ENCODE peak calls at places on chromosome 17, in five cellular contexts. H is choroid plexus epithelial cell, A is osteocyte, K is esophagus squamous epithelium, W is left ventricle myocardium inferior. M is an unnamed sample.
A peak's percentile ranks its signal among the peaks of the same experiment; 100 is the strongest.

GRCh38 chr17:61669522-61669921 is 78.5 kb upstream of the NACA2 start:
- DNase-seq in H (no peak), A (no peak), K (no peak), W (no peak), M (no peak)

GRCh38 chr17:63035271-63035670 is 69.2 kb downstream of the TANC2 start:
- DNase-seq in H (peak; percentile 91), A (no peak), K (no peak), W (no peak), M (no peak)

GRCh38 chr17:14069251-14069981 is at the start of gene COX10:
- DNase-seq in H (peak; percentile 76), A (peak; percentile 93), K (peak; percentile 30), W (peak; percentile 89), M (peak; percentile 93)

GRCh38 chr17:73163043-73163442 is 1.8 kb upstream of the SSTR2 start:
- DNase-seq in H (no peak), A (no peak), K (no peak), W (no peak), M (no peak)

GRCh38 chr17:4125552-4125951 is 17.3 kb downstream of the ZZEF1 start:
- DNase-seq in H (no peak), A (no peak), K (no peak), W (no peak), M (no peak)

GRCh38 chr17:16377804-16378400 is 3.0 kb upstream of the UBB start:
- DNase-seq in H (peak; percentile 72), A (no peak), K (no peak), W (no peak), M (no peak)

GRCh38 chr17:61238455-61238933 is 161.1 kb upstream of the TBX2 start:
- DNase-seq in H (no peak), A (no peak), K (no peak), W (no peak), M (no peak)

GRCh38 chr17:46950615-46950996 is 27.6 kb downstream of the GOSR2 start:
- DNase-seq in H (no peak), A (no peak), K (no peak), W (no peak), M (no peak)

GRCh38 chr17:29175349-29175748 is 4.8 kb downstream of the MYO18A start:
- DNase-seq in H (no peak), A (no peak), K (no peak), W (no peak), M (no peak)

GRCh38 chr17:43945074-43945824 is 3.0 kb upstream of the PPY start:
- DNase-seq in H (no peak), A (no peak), K (no peak), W (no peak), M (no peak)

GRCh38 chr17:5592382-5592781 is 8.1 kb upstream of the NLRP1 start:
- DNase-seq in H (peak; percentile 69), A (no peak), K (no peak), W (no peak), M (no peak)

GRCh38 chr17:33335491-33336173 is 42.5 kb upstream of the ASIC2 start:
- DNase-seq in H (no peak), A (no peak), K (no peak), W (no peak), M (peak; percentile 24)

GRCh38 chr17:33334703-33335102 is 41.6 kb upstream of the ASIC2 start:
- DNase-seq in H (no peak), A (no peak), K (no peak), W (no peak), M (no peak)

GRCh38 chr17:33328129-33328528 is 35.0 kb upstream of the ASIC2 start:
- DNase-seq in H (no peak), A (no peak), K (no peak), W (no peak), M (no peak)

GRCh38 chr17:33330877-33331276 is 37.8 kb upstream of the ASIC2 start:
- DNase-seq in H (no peak), A (no peak), K (no peak), W (no peak), M (no peak)
- TF ChIP-seq CTCF in H (no peak), A (no peak), K (no peak), W (no peak), M (no peak)

GRCh38 chr17:57990037-57990436 is 2.0 kb upstream of the VEZF1 start:
- DNase-seq in H (no peak), A (no peak), K (no peak), W (no peak), M (no peak)

GRCh38 chr17:57988301-57989010 is 402 bp upstream of the VEZF1 start:
- DNase-seq in H (peak; percentile 68), A (peak; percentile 92), K (no peak), W (peak; percentile 82), M (peak; percentile 75)

GRCh38 chr17:57986841-57987581 is 1.0 kb downstream of the VEZF1 start:
- DNase-seq in H (peak; percentile 77), A (no peak), K (no peak), W (peak; percentile 40), M (peak; percentile 31)

GRCh38 chr17:57987582-57988300 is at the start of gene VEZF1:
- DNase-seq in H (peak; percentile 60), A (no peak), K (no peak), W (peak; percentile 82), M (peak; percentile 84)

GRCh38 chr17:57989011-57989345 is 924 bp upstream of the VEZF1 start:
- DNase-seq in H (peak; percentile 48), A (no peak), K (no peak), W (no peak), M (no peak)
- TF ChIP-seq CTCF in H (peak; percentile 6), A (no peak), K (no peak), W (no peak), M (no peak)

GRCh38 chr17:45316271-45317112 is at the start of gene MAP3K14:
- DNase-seq in H (peak; percentile 74), A (peak; percentile 92), K (no peak), W (peak; percentile 80), M (peak; percentile 77)
- TF ChIP-seq CTCF in H (peak; percentile 23), A (peak; percentile 5), K (peak; percentile 36), W (peak; percentile 30), M (no peak)

GRCh38 chr17:8741366-8741765 is 3.3 kb downstream of the CCDC42 start:
- DNase-seq in H (no peak), A (no peak), K (no peak), W (no peak), M (no peak)

GRCh38 chr17:8741771-8742170 is 2.9 kb downstream of the CCDC42 start:
- DNase-seq in H (no peak), A (no peak), K (no peak), W (no peak), M (no peak)

GRCh38 chr17:8739104-8739503 is 5.5 kb downstream of the CCDC42 start:
- DNase-seq in H (no peak), A (no peak), K (no peak), W (no peak), M (no peak)

GRCh38 chr17:8742274-8742673 is 2.4 kb downstream of the CCDC42 start:
- DNase-seq in H (no peak), A (no peak), K (no peak), W (no peak), M (no peak)

GRCh38 chr17:8740486-8740885 is 4.2 kb downstream of the CCDC42 start:
- DNase-seq in H (no peak), A (no peak), K (no peak), W (no peak), M (no peak)
- TF ChIP-seq CTCF in H (no peak), A (no peak), K (no peak), W (no peak), M (no peak)

GRCh38 chr17:48542956-48543853 is 1.7 kb downstream of the HOXB2 start:
- DNase-seq in H (peak; percentile 19), A (no peak), K (no peak), W (peak; percentile 47), M (peak; percentile 75)
- TF ChIP-seq CTCF in H (no peak), A (no peak), K (peak; percentile 37), W (peak; percentile 38), M (peak; percentile 16)

GRCh38 chr17:35775039-35775438 is 14.4 kb downstream of the C17orf50 start:
- DNase-seq in H (no peak), A (no peak), K (no peak), W (no peak), M (no peak)

GRCh38 chr17:35774499-35774898 is 13.8 kb downstream of the C17orf50 start:
- DNase-seq in H (peak; percentile 23), A (no peak), K (no peak), W (no peak), M (no peak)

GRCh38 chr17:35773129-35773528 is 12.4 kb downstream of the C17orf50 start:
- DNase-seq in H (no peak), A (no peak), K (no peak), W (no peak), M (no peak)

GRCh38 chr17:35773674-35774425 is 13.2 kb downstream of the C17orf50 start:
- DNase-seq in H (no peak), A (no peak), K (no peak), W (no peak), M (no peak)

GRCh38 chr17:35775583-35775982 is 14.9 kb downstream of the C17orf50 start:
- DNase-seq in H (no peak), A (no peak), K (no peak), W (no peak), M (no peak)
- TF ChIP-seq CTCF in H (no peak), A (no peak), K (no peak), W (no peak), M (no peak)

DNA sequence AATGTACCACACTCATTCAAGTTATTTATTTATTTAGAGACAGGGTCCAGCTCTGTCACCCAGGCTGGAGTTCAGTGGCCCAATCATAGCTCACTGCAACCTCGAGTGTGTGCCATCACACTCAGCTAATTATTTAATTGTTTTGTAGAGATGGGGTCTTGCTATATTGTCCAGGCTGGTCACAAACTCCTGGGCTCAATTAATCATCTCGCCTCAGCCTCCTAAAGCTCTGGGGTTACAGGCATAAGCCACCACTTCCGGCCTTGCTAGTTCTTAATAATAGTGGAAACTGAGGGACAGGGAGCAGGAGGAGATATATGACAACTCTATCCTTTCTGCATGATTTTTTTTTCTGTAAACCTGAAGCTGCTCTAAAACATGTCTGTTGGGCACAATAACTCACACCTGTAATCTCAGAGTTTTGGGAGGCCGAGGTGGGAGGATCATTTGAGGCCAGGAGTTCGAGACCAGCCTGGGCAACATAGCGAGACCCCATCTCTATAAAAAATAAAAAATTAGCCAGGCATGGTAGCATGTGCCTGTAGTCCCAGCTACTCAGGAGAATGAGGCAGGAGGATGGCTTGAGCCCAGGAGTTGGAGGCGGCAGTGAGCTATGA is 11.7 kb upstream of the EXOC7 start:
- DNase-seq in H (no peak), A (no peak), K (no peak), W (no peak), M (no peak)
- TF ChIP-seq CTCF in H (no peak), A (no peak), K (no peak), W (no peak), M (no peak)

M was measured in glutamatergic neuron.